ENCODE peak calls at places on chromosome X, in four cellular contexts. X is mesenchymal stem cell, B is caudate nucleus, C is GM06990. A is an unnamed sample.

GRCh38 chrX:40152706-40153334 is 55.1 kb upstream of the BCOR start:
- DNase-seq in X (peak; percentile 34), B (peak; percentile 34), C (no peak), A (no peak)

GRCh38 chrX:39242187-39242586 is 440.9 kb downstream of the MID1IP1 start:
- DNase-seq in B (no peak), X (peak; percentile 3), C (no peak), A (peak; percentile 42)

GRCh38 chrX:129723511-129723910 is 15.3 kb upstream of the XPNPEP2 start:
- DNase-seq in B (no peak), X (peak; percentile 22), C (no peak), A (no peak)

GRCh38 chrX:150842198-150842553 is 56.3 kb downstream of the CD99L2 start:
- DNase-seq in X (no peak), C (no peak), B (no peak), A (no peak)

GRCh38 chrX:124736553-124737240 is 390.3 kb downstream of the SH2D1A start:
- DNase-seq in C (no peak), X (no peak), B (no peak), A (no peak)

GRCh38 chrX:2696698-2697215 is 5.7 kb downstream of the CD99 start:
- DNase-seq in B (no peak), C (peak; percentile 77), X (peak; percentile 90), A (no peak)

GRCh38 chrX:9829308-9830267 is 43.4 kb downstream of the SHROOM2 start:
- DNase-seq in C (peak; percentile 68), X (peak; percentile 83), B (no peak), A (peak; percentile 6)

GRCh38 chrX:104343408-104344129 is 88.8 kb upstream of the ESX1 start:
- DNase-seq in X (peak; percentile 91), B (no peak), C (no peak), A (peak; percentile 98)

GRCh38 chrX:15418041-15418706 is 34.0 kb upstream of the VEGFD start:
- DNase-seq in X (no peak), C (no peak), B (no peak), A (no peak)

GRCh38 chrX:13085533-13085932 is 41.1 kb upstream of the FAM9C start:
- DNase-seq in X (no peak), B (no peak), C (no peak), A (no peak)

GRCh38 chrX:40971736-40972135 is 113.5 kb upstream of the USP9X start:
- DNase-seq in X (peak; percentile 15), B (no peak), C (no peak), A (no peak)

GRCh38 chrX:148530464-148531077 is 30.2 kb downstream of the AFF2 start:
- DNase-seq in C (no peak), X (peak; percentile 18), B (no peak), A (peak; percentile 60)

GRCh38 chrX:116240446-116240845 is 69.9 kb downstream of the AGTR2 start:
- DNase-seq in X (no peak), C (no peak), B (no peak), A (peak; percentile 77)

GRCh38 chrX:1011632-1012283 is 200.7 kb downstream of the CRLF2 start:
- DNase-seq in C (no peak), B (no peak), X (no peak), A (no peak)

GRCh38 chrX:43003204-43003565 is 225.2 kb upstream of the PPP1R2C start:
- DNase-seq in C (no peak), B (no peak), X (no peak), A (no peak)

GRCh38 chrX:101659601-101660063 is at the start of gene ARMCX2:
- DNase-seq in B (peak; percentile 32), X (peak; percentile 68), C (no peak), A (no peak)

GRCh38 chrX:20665441-20665840 is 398.7 kb upstream of the RPS6KA3 start:
- DNase-seq in B (no peak), X (no peak), C (no peak), A (no peak)

GRCh38 chrX:17944833-17945497 is 83.9 kb upstream of the RAI2 start:
- DNase-seq in B (no peak), C (no peak), X (no peak), A (peak; percentile 37)

GRCh38 chrX:110665636-110666035 is 130.0 kb downstream of the CHRDL1 start:
- DNase-seq in C (no peak), X (peak; percentile 4), B (no peak), A (peak; percentile 66)

GRCh38 chrX:85993539-85994197 is 53.7 kb downstream of the CHM start:
- DNase-seq in B (no peak), X (peak; percentile 24), C (no peak), A (no peak)

GRCh38 chrX:47200385-47201150 is 6.9 kb downstream of the UBA1 start:
- DNase-seq in B (no peak), X (no peak), C (no peak), A (no peak)

GRCh38 chrX:10582945-10583344 is 37.4 kb downstream of the MID1 start:
- DNase-seq in X (no peak), C (no peak), B (no peak), A (no peak)

GRCh38 chrX:13666836-13667235 is 13.9 kb downstream of the TCEANC start:
- DNase-seq in B (peak; percentile 2), C (no peak), X (no peak), A (no peak)

GRCh38 chrX:22950278-22951266 is 49.2 kb upstream of the DDX53 start:
- DNase-seq in X (peak; percentile 89), B (no peak), C (no peak), A (peak; percentile 35)

GRCh38 chrX:47358387-47359065 is 11.9 kb upstream of the ZNF157 start:
- DNase-seq in B (no peak), X (no peak), C (no peak), A (no peak)

GRCh38 chrX:110212299-110212698 is 105.6 kb downstream of the AMMECR1 start:
- DNase-seq in X (peak; percentile 24), C (no peak), B (no peak), A (peak; percentile 35)

GRCh38 chrX:46169808-46170207 is 375.4 kb downstream of the ZNF674 start:
- DNase-seq in X (no peak), C (no peak), B (no peak), A (no peak)

GRCh38 chrX:137051978-137052640 is 18.3 kb upstream of the GPR101 start:
- DNase-seq in X (peak; percentile 33), B (peak; percentile 25), C (peak; percentile 73), A (peak; percentile 53)

GRCh38 chrX:85922821-85923220 is 124.5 kb downstream of the CHM start:
- DNase-seq in X (peak; percentile 49), B (no peak), C (no peak), A (no peak)

GRCh38 chrX:119502727-119503483 is 34.7 kb downstream of the SLC25A5 start:
- DNase-seq in C (no peak), X (peak; percentile 14), B (no peak), A (peak; percentile 93)

GRCh38 chrX:151161690-151162089 is 14.7 kb upstream of the GPR50 start:
- DNase-seq in X (no peak), C (no peak), B (no peak), A (no peak)

GRCh38 chrX:37871626-37872302 is 24.4 kb upstream of the DYNLT3 start:
- DNase-seq in B (no peak), C (no peak), X (peak; percentile 87), A (no peak)

A was measured in HT-29.